ENCODE peak calls at places on chromosomes 16 and 17, in four cellular contexts. V, F, A and M are unnamed samples.
A peak's percentile ranks its signal among the peaks of the same experiment; 100 is the strongest.

GRCh38 chr16:74280448-74280847 is 16.2 kb upstream of the PSMD7 start:
- DNase-seq in A (no peak), V (no peak), F (no peak), M (no peak)

GRCh38 chr17:42835732-42836131 is 2.5 kb downstream of the PSME3 start:
- DNase-seq in F (no peak), A (no peak), V (no peak), M (no peak)

GRCh38 chr17:44808156-44808555 is 21.9 kb downstream of the GJC1 start:
- DNase-seq in A (no peak), F (no peak), V (no peak), M (no peak)

GRCh38 chr16:75420987-75421819 is 12.1 kb downstream of the CFDP1 start:
- DNase-seq in V (peak; percentile 73), A (no peak), F (peak; percentile 53), M (peak; percentile 45)

GRCh38 chr17:48240562-48241130 is 133.1 kb downstream of the SNX11 start:
- DNase-seq in V (no peak), A (no peak), F (no peak), M (peak; percentile 41)

GRCh38 chr17:74117087-74117486 is 86.4 kb upstream of the RPL38 start:
- DNase-seq in F (no peak), V (no peak), A (no peak), M (no peak)

GRCh38 chr17:38656959-38657823 is 17.6 kb downstream of the EPOP start:
- DNase-seq in A (no peak), V (peak; percentile 99), F (no peak), M (no peak)

GRCh38 chr16:79402920-79403319 is 197.6 kb downstream of the MAF start:
- DNase-seq in A (no peak), V (no peak), F (no peak), M (no peak)

GRCh38 chr17:12089809-12090384 is 69.2 kb downstream of the MAP2K4 start:
- DNase-seq in A (no peak), F (no peak), V (peak; percentile 69), M (no peak)

GRCh38 chr17:71024172-71024571 is 854.8 kb downstream of the KCNJ2 start:
- DNase-seq in A (no peak), V (no peak), F (no peak), M (peak; percentile 36)

GRCh38 chr16:55222436-55222835 is 101.6 kb upstream of the IRX6 start:
- DNase-seq in V (no peak), A (no peak), F (no peak), M (no peak)

GRCh38 chr17:8153550-8153956 is 1.3 kb upstream of the PER1 start:
- DNase-seq in V (peak; percentile 97), A (no peak), F (no peak), M (no peak)

GRCh38 chr17:7107012-7107754 is 7.4 kb downstream of the ASGR2 start:
- DNase-seq in F (no peak), A (no peak), V (no peak), M (peak; percentile 5)

GRCh38 chr17:44628234-44629188 is 27.8 kb upstream of the MEIOC start:
- DNase-seq in V (peak; percentile 29), F (peak; percentile 61), A (peak; percentile 46), M (no peak)

GRCh38 chr16:81463296-81463890 is 18.8 kb downstream of the CMIP start:
- DNase-seq in V (no peak), A (no peak), F (no peak), M (no peak)

GRCh38 chr17:29874931-29875596 is 55.0 kb downstream of the SSH2 start:
- DNase-seq in V (no peak), F (no peak), A (no peak), M (no peak)

GRCh38 chr17:17493986-17494466 is 2.2 kb downstream of the RASD1 start:
- DNase-seq in F (no peak), A (no peak), V (no peak), M (no peak)

GRCh38 chr16:28494141-28494851 is at the start of gene APOBR:
- DNase-seq in V (no peak), F (no peak), A (peak; percentile 83), M (no peak)
- TF ChIP-seq SUZ12 in V (no peak), F (no peak), A (no peak), M (no peak)

DNA sequence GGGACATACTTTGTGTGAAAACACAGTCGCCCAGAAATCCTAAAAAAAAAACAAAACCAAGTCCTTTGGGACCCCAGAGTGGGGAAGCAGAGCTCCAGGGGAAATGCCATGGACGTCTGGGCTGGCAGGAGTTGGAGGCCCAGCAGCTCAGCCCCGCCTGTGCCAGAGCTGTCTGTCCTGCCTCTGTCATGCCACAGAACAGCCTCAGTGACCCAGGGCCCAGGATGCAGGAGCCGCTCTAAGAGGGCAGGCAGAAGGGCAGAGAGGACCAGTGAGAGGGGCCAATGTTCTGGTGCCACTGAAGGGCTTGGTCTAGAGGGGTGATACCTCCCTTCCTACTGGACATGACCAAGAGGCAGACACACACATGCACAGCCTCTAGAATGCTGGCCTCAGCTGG is 166.2 kb downstream of the C16orf78 start:
- DNase-seq in F (no peak), A (no peak), V (no peak), M (no peak)
- TF ChIP-seq SUZ12 in F (no peak), A (no peak), V (no peak), M (no peak)

GRCh38 chr16:85428899-85429775 is 184.0 kb upstream of the GSE1 start:
- DNase-seq in A (no peak), F (no peak), V (no peak), M (no peak)

GRCh38 chr16:85431431-85432124 is 181.5 kb upstream of the GSE1 start:
- DNase-seq in F (no peak), A (no peak), V (no peak), M (no peak)

GRCh38 chr16:85428168-85428898 is 184.8 kb upstream of the GSE1 start:
- DNase-seq in F (no peak), V (no peak), A (no peak), M (peak; percentile 50)

GRCh38 chr16:85430523-85431381 is 182.4 kb upstream of the GSE1 start:
- DNase-seq in V (no peak), A (no peak), F (no peak), M (no peak)

DNA sequence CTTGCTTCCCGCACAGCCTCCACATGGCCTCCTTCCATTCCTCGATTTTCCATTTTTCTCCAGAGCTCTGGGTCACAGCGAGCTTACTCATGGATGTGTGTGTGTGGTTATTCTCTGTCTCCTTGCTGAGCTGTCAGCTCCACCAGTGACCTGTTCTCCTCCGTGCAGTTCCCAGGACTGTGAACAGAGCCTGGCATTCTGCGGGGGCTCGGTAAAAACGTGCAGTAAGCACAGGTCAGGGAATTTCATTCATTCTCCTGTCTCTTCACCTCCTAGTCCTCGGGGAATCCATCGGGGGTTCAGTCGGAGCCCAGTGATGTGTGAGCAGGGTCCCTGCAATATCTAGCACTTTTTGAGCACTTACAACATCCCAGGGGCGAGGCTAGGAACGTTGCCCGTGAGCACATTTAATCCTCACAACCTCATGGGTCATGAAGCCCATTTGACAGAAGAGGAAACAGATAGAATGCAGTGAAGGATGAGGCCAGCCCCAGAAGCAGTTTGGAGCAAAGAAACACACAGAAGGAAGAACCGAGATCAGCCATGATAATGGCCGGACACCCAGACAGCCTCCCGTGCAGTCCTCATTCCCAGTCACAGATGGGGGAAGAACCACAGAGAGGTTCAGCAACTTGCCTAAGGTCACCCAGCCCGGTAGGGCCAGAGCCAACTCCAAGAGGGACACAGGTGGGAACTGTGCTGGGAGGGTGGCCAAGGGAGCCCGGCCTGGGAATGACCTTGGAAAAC is 183.2 kb upstream of the GSE1 start:
- DNase-seq in F (no peak), V (no peak), A (no peak), M (no peak)
- TF ChIP-seq SUZ12 in F (no peak), V (no peak), A (no peak), M (no peak)

GRCh38 chr17:67059372-67059771 is 15.0 kb downstream of the CACNG1 start:
- DNase-seq in F (no peak), A (no peak), V (no peak), M (no peak)
- TF ChIP-seq SUZ12 in F (no peak), A (no peak), V (no peak), M (no peak)

DNA sequence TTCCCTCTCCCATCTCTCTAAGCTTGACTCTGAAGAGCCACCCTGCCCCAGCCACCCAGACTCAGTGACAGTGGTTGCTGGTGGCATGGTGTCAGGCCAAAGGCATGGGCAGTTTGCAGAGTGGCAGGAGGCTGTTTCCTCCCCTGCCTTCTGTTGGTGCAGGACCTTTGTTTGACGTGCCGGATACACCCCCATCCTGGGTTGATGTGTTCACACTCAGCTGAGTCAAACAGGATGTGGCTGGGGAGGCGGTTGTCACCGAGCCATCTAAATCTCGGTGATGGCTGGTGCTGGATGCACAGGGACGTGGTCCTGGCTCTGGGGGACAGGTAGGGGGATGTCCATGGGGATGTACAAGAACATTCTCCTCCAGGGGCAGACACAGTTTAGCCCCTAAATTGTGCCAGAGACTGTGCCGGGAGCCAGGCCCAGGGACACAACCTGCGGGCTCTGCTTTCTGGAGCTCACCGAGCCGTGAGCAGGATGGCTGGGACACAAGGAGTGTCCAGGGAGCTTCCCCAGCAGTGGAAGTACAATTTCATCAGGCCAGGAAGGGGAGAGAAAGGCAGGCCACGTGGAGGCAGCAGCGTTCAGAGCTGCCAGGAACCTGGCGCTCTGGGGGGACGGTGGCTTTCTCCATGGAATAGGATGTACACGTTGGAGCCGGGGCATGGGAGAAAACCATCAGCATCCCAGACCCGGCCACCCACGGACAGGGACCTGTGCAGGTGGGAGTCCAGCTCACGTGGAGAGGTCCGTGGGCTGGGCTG is 264.2 kb downstream of the SEC14L1 start:
- DNase-seq in F (no peak), V (no peak), A (peak; percentile 60), M (no peak)
- TF ChIP-seq SUZ12 in F (no peak), V (no peak), A (no peak), M (no peak)

GRCh38 chr17:19269641-19270040 is 32.5 kb downstream of the EPN2 start:
- DNase-seq in V (no peak), A (no peak), F (no peak), M (no peak)

GRCh38 chr17:19270347-19270950 is 33.3 kb downstream of the EPN2 start:
- DNase-seq in V (no peak), F (no peak), A (no peak), M (no peak)

GRCh38 chr17:19269102-19269501 is 31.9 kb downstream of the EPN2 start:
- DNase-seq in F (no peak), V (no peak), A (no peak), M (no peak)

GRCh38 chr17:19271751-19272357 is 34.7 kb downstream of the EPN2 start:
- DNase-seq in V (no peak), F (no peak), A (no peak), M (no peak)

DNA sequence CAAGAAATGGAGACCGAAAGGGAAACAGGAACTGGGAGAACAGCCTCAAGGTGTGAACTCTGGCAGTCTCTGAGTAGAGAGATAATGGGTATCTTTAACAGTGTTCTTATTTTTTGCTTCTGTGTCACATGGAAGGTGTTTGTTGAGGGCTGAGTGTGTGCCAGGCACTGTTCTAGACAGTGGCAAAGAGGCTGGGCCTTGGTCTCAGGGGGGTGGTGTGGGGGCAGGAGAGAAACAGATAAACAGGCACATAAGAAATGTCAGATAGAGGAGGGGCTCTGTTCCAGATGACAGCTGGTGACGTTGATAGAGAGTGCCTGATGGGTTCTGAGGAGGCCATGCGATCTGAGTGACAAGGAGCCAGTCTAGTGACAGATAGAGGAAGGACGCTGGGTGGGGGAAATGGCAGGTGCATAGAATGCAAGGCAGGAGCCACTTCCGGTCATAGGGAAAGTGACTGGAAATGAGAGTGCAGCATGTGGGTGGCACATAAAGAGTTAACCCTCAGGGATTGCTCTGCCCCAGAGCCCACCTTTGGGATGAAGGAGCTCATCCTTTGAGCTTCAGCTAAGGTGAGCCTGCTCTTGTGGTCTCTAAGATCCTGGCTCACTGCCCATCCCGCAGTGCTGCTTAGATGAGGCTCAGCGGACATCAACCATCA is 33.9 kb downstream of the EPN2 start:
- DNase-seq in F (no peak), A (peak; percentile 37), V (no peak), M (no peak)
- TF ChIP-seq SUZ12 in F (no peak), A (no peak), V (no peak), M (no peak)

GRCh38 chr17:4333041-4333440 is 33.4 kb downstream of the UBE2G1 start:
- DNase-seq in A (no peak), F (no peak), V (no peak), M (no peak)
- TF ChIP-seq SUZ12 in A (no peak), F (no peak), V (no peak), M (no peak)